ENCODE peak calls at places on chromosome 17, in six cellular contexts. Z is neuronal stem cell, H is NCI-H1105 treated with DMSO at 0.1 percent for 48 hours, X is activated B cell treated with CpG ODN at 0.5 μM for 24 hours, I is A549, C is AG08395. J is an unnamed sample.

GRCh38 chr17:61415374-61416210 is 15.9 kb downstream of the TBX2 start:
- DNase-seq in Z (no peak), I (no peak), C (no peak), H (no peak), X (no peak), J (no peak)

GRCh38 chr17:694239-694638 is 20.4 kb downstream of the VPS53 start:
- DNase-seq in I (peak; percentile 83), C (peak; percentile 87), X (no peak), H (no peak), Z (no peak), J (no peak)

GRCh38 chr17:76139261-76139752 is 1.7 kb downstream of the FOXJ1 start:
- DNase-seq in Z (no peak), H (no peak), C (no peak), X (no peak), I (no peak), J (no peak)

GRCh38 chr17:73068322-73069153 is 23.9 kb downstream of the SLC39A11 start:
- DNase-seq in X (no peak), I (no peak), Z (no peak), H (no peak), C (peak; percentile 35), J (peak; percentile 59)

GRCh38 chr17:68326681-68327080 is 35.4 kb downstream of the ARSG start:
- DNase-seq in C (no peak), X (no peak), H (no peak), Z (no peak), I (no peak), J (no peak)

GRCh38 chr17:29929006-29929543 is 953 bp downstream of the SSH2 start:
- DNase-seq in C (no peak), H (peak; percentile 52), X (no peak), Z (peak; percentile 17), I (no peak), J (peak; percentile 38)

GRCh38 chr17:7043544-7044268 is at the start of gene SLC16A11:
- DNase-seq in Z (no peak), X (peak; percentile 52), I (no peak), H (peak; percentile 82), C (peak; percentile 47), J (peak; percentile 75)

GRCh38 chr17:50129303-50129945 is 536 bp downstream of the SAMD14 start:
- DNase-seq in I (no peak), Z (no peak), X (peak; percentile 52), C (peak; percentile 52), H (peak; percentile 5), J (peak; percentile 94)

GRCh38 chr17:64315032-64315490 is 52.0 kb upstream of the TEX2 start:
- DNase-seq in H (no peak), X (no peak), I (no peak), Z (no peak), C (peak; percentile 60), J (no peak)

GRCh38 chr17:59804910-59805381 is 87.8 kb downstream of the TUBD1 start:
- DNase-seq in C (no peak), H (no peak), Z (peak; percentile 14), I (no peak), X (no peak), J (peak; percentile 42)

GRCh38 chr17:65287040-65287439 is 149.9 kb downstream of the RGS9 start:
- DNase-seq in X (no peak), C (peak; percentile 68), Z (no peak), H (no peak), I (no peak), J (no peak)

GRCh38 chr17:50620848-50621247 is 13.8 kb upstream of the ABCC3 start:
- DNase-seq in X (no peak), C (no peak), I (no peak), Z (no peak), H (no peak), J (peak; percentile 74)

GRCh38 chr17:76119409-76120371 is 16.1 kb upstream of the EXOC7 start:
- DNase-seq in H (no peak), Z (no peak), X (no peak), I (no peak), C (no peak), J (no peak)

GRCh38 chr17:82296511-82297279 is 20.7 kb downstream of the CD7 start:
- DNase-seq in Z (no peak), X (no peak), I (no peak), H (no peak), C (no peak), J (no peak)

GRCh38 chr17:77644181-77644972 is 314.1 kb upstream of the TNRC6C start:
- DNase-seq in Z (no peak), I (no peak), C (no peak), X (no peak), H (peak; percentile 9), J (no peak)

GRCh38 chr17:45221081-45221996 is at the start of gene FMNL1:
- DNase-seq in C (no peak), H (peak; percentile 26), X (peak; percentile 76), I (no peak), Z (no peak), J (peak; percentile 71)

GRCh38 chr17:39920218-39921210 is 2.1 kb upstream of the GSDMB start:
- DNase-seq in C (no peak), I (no peak), X (no peak), Z (no peak), H (no peak), J (no peak)

GRCh38 chr17:35934760-35935159 is 4.2 kb upstream of the RDM1 start:
- DNase-seq in C (no peak), I (no peak), X (no peak), H (no peak), Z (no peak), J (no peak)

GRCh38 chr17:74027539-74027938 is 175.9 kb upstream of the RPL38 start:
- DNase-seq in C (no peak), H (no peak), X (no peak), Z (no peak), I (no peak), J (no peak)

GRCh38 chr17:62649570-62649969 is 22.1 kb downstream of the MRC2 start:
- DNase-seq in H (no peak), Z (no peak), I (no peak), C (no peak), X (no peak), J (no peak)

GRCh38 chr17:50661795-50662391 is 27.2 kb downstream of the ABCC3 start:
- DNase-seq in H (peak; percentile 13), Z (no peak), I (peak; percentile 100), C (peak; percentile 86), X (no peak), J (peak; percentile 73)

GRCh38 chr17:7720125-7720524 is 2.6 kb downstream of the DNAH2 start:
- DNase-seq in C (no peak), X (no peak), H (no peak), Z (no peak), I (no peak), J (no peak)

GRCh38 chr17:39461113-39461910 is at the start of gene CDK12:
- DNase-seq in X (peak; percentile 87), C (peak; percentile 99), H (peak; percentile 98), I (peak; percentile 100), Z (peak; percentile 99), J (peak; percentile 94)

GRCh38 chr17:29032798-29033197 is 10.1 kb upstream of the PIPOX start:
- DNase-seq in I (no peak), Z (no peak), H (no peak), X (no peak), C (no peak), J (no peak)

GRCh38 chr17:80365983-80366382 is 49.0 kb upstream of the ENDOV start:
- DNase-seq in H (no peak), C (no peak), Z (no peak), I (no peak), X (no peak), J (no peak)

GRCh38 chr17:17743391-17744112 is 62.3 kb downstream of the RAI1 start:
- DNase-seq in I (no peak), H (no peak), C (no peak), X (no peak), Z (no peak), J (peak; percentile 54)

GRCh38 chr17:66964930-66965800 is 658 bp downstream of the CACNG4 start:
- DNase-seq in C (no peak), Z (no peak), H (peak; percentile 68), X (no peak), I (peak; percentile 81), J (peak; percentile 99)

GRCh38 chr17:70074991-70075390 is at the start of gene KCNJ16:
- DNase-seq in C (no peak), I (peak; percentile 25), X (no peak), H (no peak), Z (no peak), J (no peak)

GRCh38 chr17:43695968-43696865 is 34.5 kb upstream of the MEOX1 start:
- DNase-seq in H (no peak), I (no peak), Z (no peak), C (peak; percentile 70), X (no peak), J (no peak)

GRCh38 chr17:47224971-47225370 is 15.8 kb downstream of the MYL4 start:
- DNase-seq in I (no peak), H (no peak), C (no peak), Z (no peak), X (no peak), J (no peak)

GRCh38 chr17:77332981-77333685 is 192.4 kb downstream of the SEC14L1 start:
- DNase-seq in H (no peak), X (no peak), I (no peak), Z (no peak), C (peak; percentile 79), J (no peak)

GRCh38 chr17:64259922-64260321 is 3.1 kb downstream of the TEX2 start:
- DNase-seq in Z (no peak), X (no peak), H (no peak), I (no peak), C (peak; percentile 62), J (no peak)

GRCh38 chr17:76820523-76820922 is 47.7 kb upstream of the MGAT5B start:
- DNase-seq in H (peak; percentile 88), C (no peak), Z (no peak), X (no peak), I (no peak), J (peak; percentile 70)

GRCh38 chr17:37791434-37791833 is 46.6 kb upstream of the HNF1B start:
- DNase-seq in C (peak; percentile 42), Z (no peak), X (no peak), I (peak; percentile 35), H (no peak), J (peak; percentile 19)